ENCODE peak calls at places on chromosome 10, in five cellular contexts. P, G, T, V and Z are unnamed samples. For H3K4me1, the result is how much of the 10 kb centered on the place peaks cover.

GRCh38 chr10:84822926-84823325 is 494.5 kb downstream of the CCSER2 start:
- DNase-seq in P (no peak), G (no peak), T (no peak), V (no peak), Z (no peak)

GRCh38 chr10:116113721-116114501 is 159.1 kb downstream of the GFRA1 start:
- DNase-seq in P (no peak), G (peak), T (peak), V (peak), Z (peak)

GRCh38 chr10:110480387-110480786 is 17.3 kb upstream of the DUSP5 start:
- DNase-seq in P (no peak), G (no peak), T (no peak), V (no peak), Z (no peak)

GRCh38 chr10:5788969-5789368 is 24.3 kb downstream of the GDI2 start:
- DNase-seq in P (no peak), G (no peak), T (no peak), V (no peak), Z (no peak)

GRCh38 chr10:77643795-77644468 is 6.3 kb upstream of the KCNMA1 start:
- DNase-seq in P (peak), G (peak), T (peak), V (peak), Z (no peak)

GRCh38 chr10:127906548-127907377 is at the start of gene PTPRE:
- DNase-seq in P (peak), G (peak), T (peak), V (peak), Z (peak)

GRCh38 chr10:15567952-15568351 is 151.8 kb downstream of the ITGA8 start:
- DNase-seq in P (no peak), G (no peak), T (no peak), V (no peak), Z (no peak)

GRCh38 chr10:36023939-36024338 is 381.8 kb upstream of the FZD8 start:
- DNase-seq in P (no peak), G (peak), T (no peak), V (peak), Z (peak)

GRCh38 chr10:119595715-119596515 is 849 bp downstream of the TIAL1 start:
- DNase-seq in P (peak), G (peak), T (peak), V (peak), Z (peak)

GRCh38 chr10:47225186-47225927 is 74.6 kb upstream of the GDF10 start:
- DNase-seq in P (no peak), G (no peak), T (peak), V (no peak), Z (no peak)

GRCh38 chr10:10785627-10786333 is 231.9 kb upstream of the CELF2 start:
- DNase-seq in P (no peak), G (peak), T (no peak), V (peak), Z (no peak)

GRCh38 chr10:97149065-97149680 is 36.6 kb downstream of the SLIT1 start:
- DNase-seq in P (no peak), G (no peak), T (no peak), V (no peak), Z (no peak)

GRCh38 chr10:24851595-24851994 is 100.8 kb downstream of the PRTFDC1 start:
- DNase-seq in P (no peak), G (no peak), T (no peak), V (no peak), Z (peak)

DNA sequence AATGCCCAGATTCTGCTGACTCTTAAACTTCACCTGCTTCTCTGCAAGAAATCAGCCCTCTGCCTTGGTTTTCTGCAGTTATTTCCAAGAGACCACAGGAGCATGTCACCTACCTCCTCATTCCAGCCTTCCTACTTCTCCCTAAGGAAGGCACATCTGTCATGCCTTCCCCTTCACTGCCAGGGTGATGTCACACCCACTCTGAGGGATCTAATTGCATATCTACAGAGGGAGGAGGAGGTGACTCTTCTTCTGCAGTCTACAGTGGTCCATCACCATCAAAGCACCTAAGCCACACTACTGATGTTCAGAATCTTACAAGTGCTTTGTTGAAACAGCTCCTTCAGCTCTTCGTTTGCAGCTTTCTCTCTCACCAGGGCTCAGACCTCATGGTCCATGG is 275.5 kb downstream of the FGFR2 start:
- DNase-seq in P (no peak), G (no peak), T (no peak), V (no peak), Z (no peak)
- H3K4me1 ChIP-seq in P (under half), G (half or more), T (under half), V (under half), Z (under half)

GRCh38 chr10:68088744-68089143 is 13.7 kb upstream of the HERC4 start:
- DNase-seq in P (no peak), G (peak), T (no peak), V (no peak), Z (peak)
- H2AFZ ChIP-seq in P (no peak), G (peak), T (no peak), V (no peak), Z (no peak)

GRCh38 chr10:75495434-75496190 is 64.2 kb downstream of the LRMDA start:
- DNase-seq in P (no peak), G (no peak), T (no peak), V (no peak), Z (no peak)
- H3K4me1 ChIP-seq in P (under half), G (under half), T (under half), V (under half), Z (under half)

DNA sequence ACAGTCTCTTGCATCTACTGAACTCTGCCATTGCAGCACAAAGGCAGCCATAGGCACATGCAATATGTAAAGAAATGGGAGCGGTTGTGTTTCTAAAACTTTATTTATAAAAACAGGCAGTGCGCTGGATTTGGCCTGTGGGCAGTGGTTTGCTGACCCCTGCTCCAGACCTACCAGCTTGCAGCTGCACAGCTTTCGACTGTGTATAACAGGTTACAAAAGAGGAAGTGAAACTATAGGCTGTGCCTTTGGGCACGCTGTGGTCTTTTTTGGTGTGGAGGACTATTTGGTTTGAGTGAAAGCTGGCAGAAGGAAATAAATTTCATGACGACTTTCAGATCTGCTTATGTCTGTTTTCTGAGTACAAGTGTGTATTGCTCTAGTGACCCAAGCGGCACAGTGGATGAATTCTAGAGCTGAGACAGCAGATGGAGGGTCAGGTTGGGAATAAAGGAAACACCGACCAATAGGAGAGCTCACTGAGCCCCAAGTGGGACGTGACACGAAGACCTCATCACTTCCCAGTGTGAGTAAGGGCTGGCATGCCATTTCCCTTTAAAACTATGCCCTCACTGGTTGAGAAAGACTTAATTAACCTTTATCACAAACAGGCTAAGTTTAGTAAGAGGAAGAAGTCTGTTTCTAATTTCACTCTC is 152.7 kb downstream of the ANK3 start:
- DNase-seq in P (peak), G (no peak), T (no peak), V (peak), Z (peak)
- H2AFZ ChIP-seq in P (no peak), G (no peak), T (no peak), V (peak), Z (peak)

GRCh38 chr10:88389456-88389855 is 193.7 kb downstream of the RNLS start:
- DNase-seq in P (peak), G (peak), T (no peak), V (peak), Z (peak)

GRCh38 chr10:88395677-88396076 is 187.4 kb downstream of the RNLS start:
- DNase-seq in P (no peak), G (peak), T (no peak), V (peak), Z (no peak)

GRCh38 chr10:88386878-88387773 is 196.0 kb downstream of the RNLS start:
- DNase-seq in P (peak), G (peak), T (peak), V (peak), Z (peak)

GRCh38 chr10:88390041-88390440 is 193.1 kb downstream of the RNLS start:
- DNase-seq in P (no peak), G (no peak), T (no peak), V (no peak), Z (peak)

DNA sequence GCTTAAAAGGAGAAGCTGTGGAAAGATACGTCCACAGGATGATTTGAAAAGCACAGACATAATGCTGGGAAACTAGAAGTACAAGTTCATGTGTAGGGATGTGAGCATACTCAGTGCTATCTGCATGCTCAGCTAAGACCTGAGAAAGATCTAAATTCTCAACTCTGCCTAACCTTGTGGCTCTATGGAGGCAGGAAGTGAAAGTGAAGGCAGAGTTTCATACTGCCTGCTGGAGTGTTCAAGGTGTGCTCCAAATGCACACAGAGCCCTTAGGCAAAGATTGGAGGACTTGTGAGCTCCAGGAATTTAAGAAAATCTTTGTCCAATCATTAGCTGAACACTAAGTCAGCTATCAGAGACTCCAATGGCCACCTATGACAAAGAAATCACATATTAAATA is 190.9 kb downstream of the RNLS start:
- DNase-seq in P (peak), G (peak), T (no peak), V (no peak), Z (no peak)
- H3K4me1 ChIP-seq in P (half or more), G (under half), T (under half), V (under half), Z (under half)

GRCh38 chr10:64708920-64709681 is 1187.9 kb downstream of the REEP3 start:
- DNase-seq in P (no peak), G (no peak), T (no peak), V (no peak), Z (no peak)
- H2AFZ ChIP-seq in P (no peak), G (no peak), T (no peak), V (no peak), Z (no peak)

GRCh38 chr10:17669185-17669872 is 25.4 kb downstream of the STAM start:
- DNase-seq in P (no peak), G (no peak), T (no peak), V (no peak), Z (no peak)
- H3K4me1 ChIP-seq in P (under half), G (under half), T (under half), V (under half), Z (under half)

DNA sequence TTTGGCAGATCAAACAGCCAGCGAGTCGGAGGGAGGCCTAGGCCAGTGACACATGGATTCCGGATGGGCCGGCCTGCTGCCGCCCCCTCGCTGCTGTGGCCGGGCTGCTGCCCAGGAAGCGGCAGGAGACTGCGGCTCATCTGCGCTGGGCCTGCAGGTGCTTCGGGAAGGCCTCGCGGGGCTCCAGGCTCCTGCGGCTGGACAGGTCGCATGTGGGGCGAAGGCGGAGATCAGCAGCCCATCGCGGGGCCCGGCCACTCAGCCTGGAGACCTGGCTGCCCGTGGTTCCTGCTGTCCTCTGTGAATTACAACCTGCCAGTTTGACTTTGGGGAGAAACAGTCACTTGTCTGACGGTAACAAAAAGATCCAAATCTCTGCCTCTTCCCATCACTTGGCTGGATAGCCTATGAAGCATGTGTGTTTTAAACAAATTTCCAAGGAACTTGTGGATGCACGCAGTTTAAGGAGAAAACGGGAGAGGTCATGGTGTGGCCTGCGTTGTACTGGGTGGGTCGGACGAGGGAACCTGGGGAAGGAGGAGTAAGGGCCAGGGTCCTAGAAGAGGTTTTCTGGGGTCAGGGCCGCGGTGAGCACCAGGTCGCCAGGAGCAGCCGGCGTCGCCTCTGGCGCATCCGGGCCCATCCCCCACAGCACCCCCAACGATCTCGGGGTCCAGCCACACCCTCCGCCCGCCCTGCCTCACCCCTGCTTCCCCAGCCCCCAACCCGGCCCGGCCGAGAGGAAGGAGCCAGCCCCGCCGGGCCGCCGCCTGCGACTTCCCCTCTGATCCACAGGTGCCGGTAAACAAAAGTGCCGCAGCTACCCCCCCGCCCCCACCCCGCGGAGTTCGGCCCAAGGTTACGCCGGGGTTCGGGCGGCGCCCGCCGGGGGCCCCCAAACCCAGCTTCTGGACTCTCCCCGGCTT is 1.6 kb downstream of the SPOCK2 start:
- DNase-seq in P (no peak), G (no peak), T (peak), V (peak), Z (peak)
- H2AFZ ChIP-seq in P (peak), G (no peak), T (no peak), V (no peak), Z (no peak)

GRCh38 chr10:43607199-43607573 is 948 bp downstream of the ZNF485 start:
- DNase-seq in P (no peak), G (no peak), T (no peak), V (no peak), Z (no peak)
- H3K4me1 ChIP-seq in P (under half), G (under half), T (under half), V (under half), Z (under half)

GRCh38 chr10:75397571-75397921 is 4.0 kb downstream of the ZNF503 start:
- DNase-seq in P (no peak), G (peak), T (no peak), V (peak), Z (peak)

GRCh38 chr10:75396861-75397570 is 4.5 kb downstream of the ZNF503 start:
- DNase-seq in P (no peak), G (no peak), T (peak), V (peak), Z (no peak)

GRCh38 chr10:75392744-75393143 is 8.8 kb downstream of the ZNF503 start:
- DNase-seq in P (no peak), G (no peak), T (no peak), V (no peak), Z (no peak)

GRCh38 chr10:75395955-75396860 is 5.4 kb downstream of the ZNF503 start:
- DNase-seq in P (no peak), G (peak), T (peak), V (peak), Z (peak)

DNA sequence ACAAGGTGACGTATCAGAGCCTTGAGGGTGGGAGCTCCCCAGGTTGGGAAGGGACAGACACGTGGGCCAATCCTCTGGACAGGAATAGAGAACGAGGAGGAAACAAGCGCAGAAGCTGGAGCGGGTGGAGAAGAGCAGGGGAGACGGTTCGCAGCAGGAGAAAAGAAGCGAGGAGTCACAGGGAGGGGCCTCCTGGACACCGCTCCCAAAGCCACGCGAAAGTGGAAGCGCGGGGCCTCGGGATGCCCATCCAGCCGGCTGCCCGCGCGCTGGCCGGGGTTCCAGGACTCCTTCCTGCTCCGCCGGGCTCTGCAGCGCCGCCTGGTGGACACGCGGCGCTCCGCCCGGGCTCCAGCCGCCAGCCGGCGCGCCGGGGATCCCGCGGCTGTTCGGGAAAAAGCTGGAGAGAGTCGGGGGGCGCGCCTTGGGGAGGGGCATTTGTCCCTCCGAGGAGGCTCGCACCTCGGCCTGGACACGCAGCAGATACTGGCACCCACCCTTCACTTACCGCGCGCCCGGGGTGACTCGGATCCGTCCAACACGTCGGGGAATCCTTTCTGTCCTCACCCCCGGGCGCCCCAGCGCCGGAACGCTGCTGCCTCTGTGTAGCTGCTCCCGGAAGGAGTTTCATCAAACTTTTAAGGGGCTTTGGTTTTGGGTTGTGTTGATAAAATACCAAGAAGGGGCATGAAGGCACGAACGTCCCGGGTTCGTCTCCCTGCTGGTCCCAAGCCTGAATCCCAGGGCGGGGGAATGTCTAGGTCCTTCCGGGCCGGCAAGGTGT is 6.2 kb downstream of the ZNF503 start:
- DNase-seq in P (no peak), G (peak), T (peak), V (peak), Z (peak)
- H2AFZ ChIP-seq in P (no peak), G (peak), T (no peak), V (peak), Z (no peak)